ENCODE peak calls at places on chromosomes 6 and 20, in six cellular contexts. C is HepG2, D is H1, G is GM12891, O is K562, P is GM12878. Y is an unnamed sample.

GRCh38 chr20:48676125-48676524 is 151.7 kb downstream of the PREX1 start:
- DNase-seq in C (no peak), P (no peak), O (no peak), D (no peak), G (no peak), Y (no peak)

GRCh38 chr20:55160996-55161395 is 685.6 kb downstream of the DOK5 start:
- DNase-seq in P (no peak), O (no peak), G (no peak), D (no peak), C (no peak), Y (no peak)

GRCh38 chr6:36104836-36105235 is 25.5 kb upstream of the MAPK13 start:
- DNase-seq in P (no peak), G (no peak), D (no peak), O (no peak), C (no peak), Y (no peak)

GRCh38 chr6:156557269-156557885 is 219.8 kb upstream of the ARID1B start:
- DNase-seq in O (peak; percentile 14), P (no peak), G (no peak), D (no peak), C (peak; percentile 26), Y (no peak)

GRCh38 chr6:40349092-40349491 is 238.1 kb downstream of the LRFN2 start:
- DNase-seq in C (no peak), O (no peak), D (no peak), G (no peak), P (no peak), Y (no peak)

GRCh38 chr6:154732824-154733609 is at the start of gene SCAF8:
- DNase-seq in C (peak; percentile 73), O (peak; percentile 93), P (peak; percentile 23), D (peak; percentile 93), G (peak; percentile 76), Y (peak; percentile 72)

GRCh38 chr6:52157301-52157930 is 28.8 kb upstream of the IL17A start:
- DNase-seq in O (no peak), C (no peak), P (peak; percentile 48), G (no peak), D (no peak), Y (no peak)

GRCh38 chr20:63682384-63683139 is 13.9 kb upstream of the TNFRSF6B start:
- DNase-seq in O (no peak), C (peak; percentile 63), P (no peak), D (no peak), G (no peak), Y (no peak)

GRCh38 chr20:43786885-43787284 is 60.1 kb upstream of the GTSF1L start:
- DNase-seq in P (no peak), C (no peak), G (no peak), D (no peak), O (no peak), Y (no peak)

GRCh38 chr6:110671447-110671846 is 143.8 kb downstream of the CDK19 start:
- DNase-seq in O (no peak), D (no peak), P (no peak), G (no peak), C (no peak), Y (no peak)

GRCh38 chr20:63701051-63701328 is 4.5 kb downstream of the TNFRSF6B start:
- DNase-seq in P (no peak), D (no peak), G (no peak), C (no peak), O (no peak), Y (peak; percentile 8)

GRCh38 chr6:32692019-32692418 is 25.6 kb upstream of the HLA-DQB1 start:
- DNase-seq in C (peak; percentile 35), O (peak; percentile 45), P (peak; percentile 50), G (no peak), D (no peak), Y (no peak)

GRCh38 chr6:73511796-73512195 is 9.0 kb downstream of the EEF1A1 start:
- DNase-seq in P (no peak), G (no peak), C (no peak), D (peak; percentile 57), O (no peak), Y (no peak)

GRCh38 chr6:75199856-75200255 is 6.0 kb downstream of the COL12A1 start:
- DNase-seq in C (no peak), D (no peak), O (no peak), P (no peak), G (no peak), Y (no peak)

GRCh38 chr6:78910611-78911134 is 43.3 kb downstream of the IRAK1BP1 start:
- DNase-seq in C (no peak), G (peak; percentile 43), D (peak; percentile 77), P (no peak), O (peak; percentile 1), Y (peak; percentile 31)

GRCh38 chr20:2840138-2840966 is at the start of the genes PCED1A and VPS16:
- DNase-seq in C (peak; percentile 84), P (peak; percentile 43), O (peak; percentile 86), D (peak; percentile 93), G (peak; percentile 99), Y (peak; percentile 99)

DNA sequence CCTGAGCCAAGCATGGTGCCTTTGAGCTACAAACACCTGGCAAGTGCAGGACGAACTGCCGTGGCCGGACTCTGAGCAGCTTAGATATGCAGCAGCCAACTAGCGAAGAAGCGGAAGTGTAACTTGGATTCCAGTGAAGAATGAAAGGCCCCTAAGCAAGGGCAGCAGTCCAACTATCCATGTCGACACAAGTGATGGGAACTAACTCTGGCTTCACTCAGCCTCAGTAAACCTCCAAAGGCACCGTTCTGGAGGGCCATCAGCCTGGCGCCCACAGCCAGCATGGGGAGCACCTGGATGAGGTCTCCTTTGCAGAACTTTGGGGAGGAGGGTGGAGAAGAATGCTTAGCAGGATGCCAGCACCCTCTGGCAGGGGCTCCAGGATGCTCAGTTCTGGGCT is 78.4 kb upstream of the MLN start:
- DNase-seq in G (no peak), C (no peak), O (no peak), D (no peak), P (no peak), Y (no peak)
- TF ChIP-seq TAF1 in G (no peak), C (no peak), O (no peak), D (no peak), P (no peak), Y (no peak)

GRCh38 chr20:13249118-13249859 is 28.2 kb downstream of the ISM1 start:
- DNase-seq in C (no peak), D (no peak), G (no peak), P (no peak), O (no peak), Y (no peak)
- TF ChIP-seq POLR2A in C (no peak), D (no peak), G (no peak), P (no peak), O (no peak), Y (no peak)

GRCh38 chr6:34235605-34236422 is 859 bp upstream of the HMGA1 start:
- DNase-seq in G (no peak), O (peak; percentile 88), P (no peak), D (peak; percentile 90), C (no peak), Y (peak; percentile 60)

GRCh38 chr6:34236423-34237315 is at the start of gene HMGA1:
- DNase-seq in G (peak; percentile 91), P (peak; percentile 51), C (peak; percentile 81), D (peak; percentile 84), O (peak; percentile 98), Y (peak; percentile 91)

GRCh38 chr6:34237722-34238506 is 1.2 kb downstream of the HMGA1 start:
- DNase-seq in G (peak; percentile 77), P (no peak), D (peak; percentile 63), C (peak; percentile 59), O (peak; percentile 91), Y (peak; percentile 70)

GRCh38 chr6:34238507-34239239 is 2.0 kb downstream of the HMGA1 start:
- DNase-seq in D (no peak), G (no peak), P (no peak), O (no peak), C (no peak), Y (no peak)

DNA sequence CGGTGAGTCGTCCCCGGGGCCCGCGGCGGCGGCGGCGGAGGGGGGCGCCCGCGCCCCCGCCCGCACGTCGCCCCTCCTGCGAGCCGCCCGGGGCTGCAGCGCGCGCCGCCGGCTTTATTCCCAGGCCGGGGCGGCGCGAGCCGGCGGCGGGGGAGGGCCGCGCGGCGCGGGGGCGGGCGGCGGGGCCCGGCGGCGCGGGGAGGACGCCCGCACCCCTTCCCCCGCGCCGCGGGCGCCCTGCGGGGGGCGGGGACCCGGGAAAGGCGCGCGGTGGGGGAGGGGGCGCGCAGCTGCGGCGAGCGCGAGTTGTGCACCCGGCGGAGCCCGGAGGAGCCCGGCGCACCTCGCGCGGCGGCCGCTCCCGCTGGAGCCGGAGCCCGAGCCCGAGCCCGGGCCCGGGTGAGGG is 646 bp downstream of the HMGA1 start:
- DNase-seq in G (no peak), O (peak; percentile 61), C (no peak), P (no peak), D (no peak), Y (no peak)
- TF ChIP-seq TAF1 in G (no peak), O (no peak), C (no peak), P (no peak), D (no peak), Y (no peak)

GRCh38 chr20:47332381-47333206 is 23.9 kb downstream of the ZMYND8 start:
- DNase-seq in C (no peak), O (peak; percentile 53), G (no peak), D (no peak), P (no peak), Y (no peak)

GRCh38 chr20:47335251-47336012 is 21.1 kb downstream of the ZMYND8 start:
- DNase-seq in P (no peak), C (no peak), G (no peak), O (no peak), D (no peak), Y (no peak)

GRCh38 chr20:47330933-47331708 is 25.4 kb downstream of the ZMYND8 start:
- DNase-seq in P (no peak), G (no peak), O (peak; percentile 94), D (no peak), C (no peak), Y (no peak)

GRCh38 chr20:47336013-47336754 is 20.3 kb downstream of the ZMYND8 start:
- DNase-seq in P (no peak), O (no peak), G (no peak), D (no peak), C (no peak), Y (no peak)

GRCh38 chr20:47334022-47334551 is 22.4 kb downstream of the ZMYND8 start:
- DNase-seq in P (no peak), C (peak; percentile 99), D (no peak), O (no peak), G (no peak), Y (no peak)
- TF ChIP-seq POLR2A in P (no peak), C (no peak), D (no peak), O (no peak), G (no peak), Y (no peak)

GRCh38 chr6:144055121-144055931 is 40.0 kb downstream of the SF3B5 start:
- DNase-seq in D (no peak), G (no peak), O (no peak), P (no peak), C (no peak), Y (no peak)
- TF ChIP-seq TAF1 in D (no peak), G (no peak), O (no peak), P (no peak), C (no peak), Y (no peak)